ENCODE peak calls at places on chromosome 22, in seven cellular contexts. Q, G, C, Z, X, F and H are unnamed samples.

GRCh38 chr22:27949421-27949820 is 30.4 kb upstream of the PITPNB start:
- DNase-seq in Q (no peak), G (no peak), C (no peak), Z (no peak), X (no peak), F (no peak), H (no peak)

GRCh38 chr22:43900206-43900605 is 8.4 kb upstream of the PNPLA5 start:
- DNase-seq in Q (no peak), G (no peak), C (no peak), Z (no peak), X (no peak), F (no peak), H (no peak)

GRCh38 chr22:26479792-26480610 is 3.6 kb downstream of the HPS4 start:
- DNase-seq in Q (no peak), G (no peak), C (no peak), Z (no peak), X (no peak), F (no peak), H (no peak)

GRCh38 chr22:41512421-41513194 is 31.7 kb downstream of the POLR3H start:
- DNase-seq in Q (peak; percentile 72), G (peak; percentile 70), C (peak; percentile 57), Z (no peak), X (peak; percentile 93), F (no peak), H (peak; percentile 95)

GRCh38 chr22:30460147-30460546 is 11.7 kb downstream of the SEC14L3 start:
- DNase-seq in Q (no peak), G (no peak), C (no peak), Z (no peak), X (no peak), F (no peak), H (no peak)

GRCh38 chr22:42966389-42966998 is 48.5 kb downstream of the PACSIN2 start:
- DNase-seq in Q (no peak), G (no peak), C (no peak), Z (no peak), X (no peak), F (no peak), H (no peak)

GRCh38 chr22:35010543-35010942 is 55.4 kb upstream of the ISX start:
- DNase-seq in Q (no peak), G (no peak), C (no peak), Z (no peak), X (no peak), F (no peak), H (no peak)

GRCh38 chr22:46001426-46002106 is 24.6 kb upstream of the WNT7B start:
- DNase-seq in Q (no peak), G (no peak), C (no peak), Z (no peak), X (no peak), F (no peak), H (no peak)

GRCh38 chr22:18076060-18076497 is 1.7 kb upstream of the PEX26 start:
- DNase-seq in Q (peak; percentile 89), G (peak; percentile 91), C (peak; percentile 79), Z (no peak), X (peak; percentile 59), F (peak; percentile 77), H (peak; percentile 87)

GRCh38 chr22:47102648-47103047 is 340.2 kb downstream of the TBC1D22A start:
- DNase-seq in Q (peak; percentile 36), G (peak; percentile 12), C (no peak), Z (peak; percentile 34), X (peak; percentile 74), F (peak; percentile 79), H (peak; percentile 96)

GRCh38 chr22:27801616-27802388 is at the start of gene MN1:
- DNase-seq in Q (peak; percentile 66), G (peak; percentile 35), C (peak; percentile 79), Z (no peak), X (peak; percentile 73), F (no peak), H (no peak)

GRCh38 chr22:35330258-35330861 is 30.7 kb downstream of the TOM1 start:
- DNase-seq in Q (peak; percentile 94), G (peak; percentile 86), C (no peak), Z (no peak), X (no peak), F (peak; percentile 52), H (no peak)

GRCh38 chr22:24513706-24514240 is 18.6 kb downstream of the UPB1 start:
- DNase-seq in Q (no peak), G (no peak), C (no peak), Z (no peak), X (no peak), F (no peak), H (no peak)

GRCh38 chr22:24507742-24508141 is 12.6 kb downstream of the UPB1 start:
- DNase-seq in Q (no peak), G (no peak), C (no peak), Z (peak; percentile 58), X (peak; percentile 90), F (no peak), H (no peak)

GRCh38 chr22:24512043-24512442 is 16.9 kb downstream of the UPB1 start:
- DNase-seq in Q (no peak), G (no peak), C (no peak), Z (no peak), X (no peak), F (no peak), H (peak; percentile 49)

GRCh38 chr22:24514241-24515024 is 19.3 kb downstream of the UPB1 start:
- DNase-seq in Q (no peak), G (no peak), C (no peak), Z (no peak), X (no peak), F (no peak), H (no peak)

DNA sequence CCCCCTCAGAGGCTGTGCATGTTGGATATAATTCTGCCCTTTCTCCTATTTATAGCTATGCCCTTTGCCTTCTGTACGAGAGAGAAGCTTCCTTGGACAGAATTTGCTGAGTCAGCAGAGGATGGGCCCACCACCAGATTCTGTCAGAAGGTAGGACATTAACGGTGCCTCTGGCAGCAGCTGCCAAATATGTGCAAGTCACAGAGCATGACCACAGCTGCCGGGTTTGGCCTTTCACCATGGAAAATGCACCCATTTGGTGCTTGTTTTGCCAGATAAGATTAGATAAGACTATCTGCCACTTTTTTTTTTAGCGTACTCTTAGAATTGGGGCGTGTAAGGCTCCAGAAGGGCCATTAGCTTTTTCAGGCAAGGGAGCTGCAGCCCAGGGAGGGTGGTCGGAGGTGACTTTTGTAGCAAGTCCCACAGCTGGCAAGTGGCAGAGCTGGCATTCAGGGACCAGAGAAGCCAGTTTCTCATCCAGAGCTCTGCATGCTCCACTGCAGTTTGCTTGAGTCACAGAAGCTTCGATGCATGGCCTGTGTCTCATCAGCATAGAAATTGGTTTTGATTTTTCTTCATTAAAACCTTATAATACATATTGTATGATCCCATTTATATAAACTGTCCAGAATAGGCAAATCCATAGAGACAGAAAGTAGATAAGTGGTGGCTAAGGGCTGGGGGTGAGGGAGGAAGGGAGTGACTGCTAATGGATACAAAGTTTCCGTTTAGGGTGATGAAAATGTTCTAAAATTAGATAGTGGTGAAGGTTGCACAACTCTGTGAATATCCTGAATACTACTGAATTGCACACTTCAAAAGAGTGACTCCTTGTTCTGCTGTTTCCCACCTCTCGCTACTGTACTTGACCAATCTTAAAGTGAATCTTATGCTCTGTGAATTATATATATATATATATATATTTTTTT is 15.8 kb downstream of the UPB1 start:
- DNase-seq in Q (peak; percentile 92), G (peak; percentile 68), C (no peak), Z (no peak), X (no peak), F (no peak), H (peak; percentile 63)
- H4K8ac ChIP-seq in Q (no peak overlapping the region), G (no peak overlapping the region), C (no peak overlapping the region), Z (no peak overlapping the region), X (no peak overlapping the region), F (no peak overlapping the region), H (no peak overlapping the region)

GRCh38 chr22:21665047-21665851 is 563 bp upstream of the PPIL2 start:
- DNase-seq in Q (no peak), G (no peak), C (no peak), Z (no peak), X (no peak), F (no peak), H (no peak)
- H2AK5ac ChIP-seq in Q (no peak overlapping the region), G (peak overlapping the region; percentile 60), C (peak overlapping the region; percentile 75), Z (no peak overlapping the region), X (no peak overlapping the region), F (no peak overlapping the region), H (no peak overlapping the region)

GRCh38 chr22:38699143-38699542 is 1.6 kb downstream of the JOSD1 start:
- DNase-seq in Q (no peak), G (no peak), C (no peak), Z (no peak), X (no peak), F (no peak), H (no peak)
- H3K18ac ChIP-seq in Q (no peak overlapping the region), G (no peak overlapping the region), C (no peak overlapping the region), Z (no peak overlapping the region), X (no peak overlapping the region), F (no peak overlapping the region), H (no peak overlapping the region)

DNA sequence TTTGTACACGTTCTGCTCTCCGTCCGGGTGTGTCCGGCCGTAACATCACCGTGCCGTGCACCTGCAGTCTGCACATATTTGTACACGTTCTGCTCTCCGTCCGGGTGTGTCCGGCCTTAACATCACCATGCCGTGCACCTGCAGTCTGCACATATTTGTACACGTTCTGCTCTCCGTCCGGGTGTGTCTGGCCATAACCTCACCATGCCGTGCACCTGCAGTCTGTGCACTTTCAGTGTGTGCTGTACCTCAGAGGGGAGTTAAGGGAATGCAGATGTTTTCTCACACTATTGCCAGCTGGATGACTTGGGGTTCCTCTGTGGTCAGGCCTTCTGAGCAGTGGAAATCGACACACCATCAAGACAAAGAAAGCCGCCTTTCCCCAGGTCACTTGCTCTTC is 4.2 kb downstream of the TTLL8 start:
- DNase-seq in Q (no peak), G (no peak), C (no peak), Z (no peak), X (no peak), F (no peak), H (no peak)
- H4K8ac ChIP-seq in Q (no peak overlapping the region), G (no peak overlapping the region), C (no peak overlapping the region), Z (no peak overlapping the region), X (no peak overlapping the region), F (no peak overlapping the region), H (no peak overlapping the region)

GRCh38 chr22:24027389-24027980 is 16.4 kb downstream of the CABIN1 start:
- DNase-seq in Q (no peak), G (no peak), C (no peak), Z (no peak), X (no peak), F (no peak), H (no peak)
- H2AK5ac ChIP-seq in Q (no peak overlapping the region), G (no peak overlapping the region), C (no peak overlapping the region), Z (no peak overlapping the region), X (no peak overlapping the region), F (no peak overlapping the region), H (no peak overlapping the region)

GRCh38 chr22:37383342-37383741 is 43.9 kb downstream of the ELFN2 start:
- DNase-seq in Q (no peak), G (peak; percentile 16), C (no peak), Z (no peak), X (no peak), F (no peak), H (no peak)
- H3K18ac ChIP-seq in Q (no peak overlapping the region), G (no peak overlapping the region), C (peak overlapping the region; percentile 87), Z (no peak overlapping the region), X (no peak overlapping the region), F (no peak overlapping the region), H (no peak overlapping the region)